ENCODE peak calls at places on chromosomes 5 and 9, in seven cellular contexts. T, J, U, B, X, O and A are unnamed samples.

GRCh38 chr5:36662291-36662851 is 56.0 kb downstream of the SLC1A3 start:
- DNase-seq in T (no peak), J (no peak), U (no peak), B (no peak), X (no peak), O (no peak), A (no peak)

GRCh38 chr9:114893622-114894021 is 36.8 kb downstream of the TNFSF8 start:
- DNase-seq in T (no peak), J (no peak), U (no peak), B (no peak), X (peak; percentile 89), O (no peak), A (no peak)

GRCh38 chr5:146338774-146339714 is at the start of gene POU4F3:
- DNase-seq in T (no peak), J (no peak), U (peak; percentile 71), B (no peak), X (no peak), O (no peak), A (peak; percentile 61)

GRCh38 chr9:19409406-19410194 is 791 bp downstream of the ACER2 start:
- DNase-seq in T (no peak), J (no peak), U (peak; percentile 72), B (no peak), X (peak; percentile 51), O (peak; percentile 63), A (peak; percentile 63)

GRCh38 chr5:124871299-124871698 is 124.9 kb upstream of the ZNF608 start:
- DNase-seq in T (no peak), J (no peak), U (no peak), B (peak; percentile 36), X (peak; percentile 33), O (no peak), A (no peak)

GRCh38 chr9:87406545-87407166 is 91.0 kb upstream of the DAPK1 start:
- DNase-seq in T (no peak), J (no peak), U (no peak), B (no peak), X (no peak), O (no peak), A (no peak)

GRCh38 chr5:1335540-1336095 is 9.3 kb downstream of the CLPTM1L start:
- DNase-seq in T (no peak), J (no peak), U (no peak), B (no peak), X (no peak), O (peak; percentile 42), A (no peak)

GRCh38 chr9:130172161-130172857 is at the start of gene NCS1:
- DNase-seq in T (peak; percentile 78), J (peak; percentile 52), U (peak; percentile 95), B (peak; percentile 90), X (peak; percentile 68), O (peak; percentile 73), A (peak; percentile 99)

GRCh38 chr9:72661401-72662135 is 140.2 kb downstream of the TMC1 start:
- DNase-seq in T (no peak), J (no peak), U (no peak), B (no peak), X (no peak), O (no peak), A (no peak)

GRCh38 chr9:79222483-79222882 is 349.3 kb upstream of the TLE4 start:
- DNase-seq in T (no peak), J (no peak), U (no peak), B (no peak), X (no peak), O (no peak), A (no peak)

GRCh38 chr9:38061326-38061947 is 7.6 kb downstream of the SHB start:
- DNase-seq in T (no peak), J (no peak), U (no peak), B (no peak), X (no peak), O (no peak), A (no peak)

GRCh38 chr9:127847155-127847463 is 7.3 kb downstream of the ENG start:
- DNase-seq in T (no peak), J (no peak), U (no peak), B (no peak), X (peak; percentile 75), O (no peak), A (no peak)

GRCh38 chr5:154190652-154191304 is at the start of gene GALNT10:
- DNase-seq in T (peak; percentile 57), J (peak; percentile 67), U (peak; percentile 87), B (peak; percentile 81), X (peak; percentile 81), O (peak; percentile 80), A (peak; percentile 95)

GRCh38 chr5:131250749-131251148 is 13.1 kb upstream of the CDC42SE2 start:
- DNase-seq in T (no peak), J (no peak), U (no peak), B (no peak), X (no peak), O (no peak), A (no peak)

GRCh38 chr9:77944556-77945261 is 86.9 kb downstream of the GNAQ start:
- DNase-seq in T (no peak), J (no peak), U (peak; percentile 31), B (no peak), X (no peak), O (peak; percentile 51), A (no peak)

GRCh38 chr9:23638837-23639426 is 187.1 kb downstream of the ELAVL2 start:
- DNase-seq in T (no peak), J (no peak), U (no peak), B (no peak), X (no peak), O (no peak), A (no peak)

GRCh38 chr5:132094393-132095076 is 20.9 kb downstream of the CSF2 start:
- DNase-seq in T (no peak), J (no peak), U (no peak), B (no peak), X (peak; percentile 63), O (no peak), A (no peak)

GRCh38 chr9:33246269-33246860 is 6.4 kb downstream of the SPINK4 start:
- DNase-seq in T (no peak), J (no peak), U (no peak), B (no peak), X (no peak), O (no peak), A (no peak)

GRCh38 chr9:137446851-137447471 is 5.8 kb upstream of the ENTPD8 start:
- DNase-seq in T (no peak), J (no peak), U (no peak), B (no peak), X (no peak), O (peak; percentile 50), A (no peak)